ENCODE peak calls at places on chromosome 7, in ten cellular contexts. W, N, U, L, P, V, O, I, R and E are unnamed samples.

GRCh38 chr7:11133436-11133959 is 159.8 kb downstream of the PHF14 start:
- DNase-seq in U (no peak), N (no peak), W (no peak), P (no peak), I (no peak), V (no peak), L (no peak), R (no peak), O (no peak), E (peak; percentile 1)

GRCh38 chr7:15891151-15891842 is 204.8 kb upstream of the MEOX2 start:
- DNase-seq in W (no peak), U (no peak), O (no peak), V (no peak), P (no peak), L (no peak), R (no peak), I (no peak), N (no peak), E (no peak)

GRCh38 chr7:56811081-56811480 is 321.2 kb downstream of the ZNF479 start:
- DNase-seq in P (no peak), U (no peak), V (no peak), L (no peak), N (no peak), W (no peak), R (no peak), I (no peak), O (no peak), E (no peak)

GRCh38 chr7:112484671-112485097 is 3.9 kb downstream of the LSMEM1 start:
- DNase-seq in L (no peak), W (no peak), R (no peak), U (no peak), V (no peak), P (peak; percentile 71), O (no peak), I (no peak), N (peak; percentile 75), E (no peak)

GRCh38 chr7:11831383-11831726 is 643 bp downstream of the THSD7A start:
- DNase-seq in O (no peak), P (no peak), U (no peak), V (no peak), W (no peak), N (no peak), R (no peak), L (no peak), I (no peak), E (no peak)

GRCh38 chr7:142870575-142871259 is 14.8 kb downstream of the TRPV6 start:
- DNase-seq in O (no peak), P (no peak), W (no peak), V (no peak), L (no peak), I (no peak), N (no peak), R (no peak), U (no peak), E (no peak)

GRCh38 chr7:153432056-153432455 is 620.1 kb upstream of the DPP6 start:
- DNase-seq in L (no peak), I (no peak), V (no peak), W (no peak), U (no peak), O (no peak), N (no peak), R (no peak), P (no peak), E (no peak)

GRCh38 chr7:159027803-159028455 is 116.7 kb downstream of the VIPR2 start:
- DNase-seq in V (no peak), O (no peak), I (no peak), L (no peak), W (no peak), P (peak; percentile 63), N (peak; percentile 60), R (no peak), U (peak; percentile 47), E (peak; percentile 46)

GRCh38 chr7:81608748-81609382 is 161.0 kb downstream of the HGF start:
- DNase-seq in W (no peak), L (no peak), O (no peak), P (no peak), N (no peak), I (no peak), V (no peak), U (no peak), R (no peak), E (no peak)

GRCh38 chr7:134351424-134351823 is 34.7 kb upstream of the SLC35B4 start:
- DNase-seq in U (no peak), W (no peak), O (no peak), V (no peak), L (no peak), R (no peak), N (no peak), I (no peak), P (no peak), E (no peak)

GRCh38 chr7:139696547-139696946 is 81.3 kb downstream of the HIPK2 start:
- DNase-seq in L (no peak), N (no peak), W (no peak), U (no peak), I (peak; percentile 26), P (no peak), R (no peak), O (no peak), V (no peak), E (no peak)

GRCh38 chr7:137592232-137592896 is 248.8 kb upstream of the PTN start:
- DNase-seq in U (peak; percentile 14), N (peak; percentile 80), W (peak; percentile 45), O (no peak), I (no peak), L (no peak), V (peak; percentile 55), R (no peak), P (no peak), E (peak; percentile 3)

GRCh38 chr7:25995893-25996529 is 156.0 kb upstream of the NFE2L3 start:
- DNase-seq in N (no peak), O (no peak), R (no peak), P (no peak), U (peak; percentile 61), I (no peak), L (no peak), V (no peak), W (no peak), E (peak; percentile 50)

GRCh38 chr7:128710391-128710930 is 28.7 kb upstream of the CALU start:
- DNase-seq in I (no peak), W (no peak), U (no peak), V (no peak), N (no peak), P (no peak), L (no peak), R (no peak), O (no peak), E (no peak)

GRCh38 chr7:40019558-40019957 is 69.5 kb downstream of the CDK13 start:
- DNase-seq in R (no peak), P (no peak), U (no peak), O (no peak), W (no peak), L (no peak), V (no peak), I (no peak), N (no peak), E (no peak)

GRCh38 chr7:40027545-40027944 is 77.5 kb downstream of the CDK13 start:
- DNase-seq in V (no peak), W (no peak), U (no peak), R (no peak), O (no peak), L (no peak), I (no peak), P (no peak), N (no peak), E (no peak)

GRCh38 chr7:40024841-40025240 is 74.8 kb downstream of the CDK13 start:
- DNase-seq in O (no peak), I (no peak), N (no peak), W (no peak), P (no peak), U (no peak), L (no peak), V (no peak), R (no peak), E (no peak)

DNA sequence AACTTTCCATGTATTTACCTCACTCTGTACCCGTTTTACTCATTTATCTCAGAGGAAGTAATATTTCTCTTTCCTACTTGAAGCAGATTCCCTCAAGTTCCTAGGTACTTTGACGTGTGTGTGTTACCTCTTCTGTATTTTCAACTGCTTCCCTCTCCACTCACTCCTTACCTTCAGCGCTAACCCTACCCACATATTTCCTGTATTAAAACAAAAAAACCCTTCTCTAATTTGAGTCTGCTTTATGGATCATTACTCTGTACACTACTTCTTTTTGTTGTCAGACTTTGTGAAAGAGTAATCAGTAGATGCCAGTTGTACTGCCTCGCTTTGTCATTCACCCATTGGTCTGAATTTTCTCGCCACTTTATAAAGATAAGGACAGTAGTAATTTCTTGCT is 74.0 kb downstream of the CDK13 start:
- DNase-seq in R (no peak), V (no peak), O (no peak), W (no peak), I (no peak), N (no peak), P (no peak), L (no peak), U (no peak), E (no peak)
- H3K27ac ChIP-seq in R (no peak overlapping the region), V (no peak overlapping the region), O (no peak overlapping the region), W (no peak overlapping the region), I (no peak overlapping the region), N (no peak overlapping the region), P (no peak overlapping the region), L (no peak overlapping the region), U (no peak overlapping the region), E (no peak overlapping the region)

GRCh38 chr7:23482686-23483085 is 12.4 kb upstream of the IGF2BP3 start:
- DNase-seq in U (no peak), P (no peak), W (no peak), L (no peak), N (no peak), I (no peak), V (no peak), R (no peak), O (no peak), E (no peak)
- H3K4me3 ChIP-seq in U (no peak overlapping the region), P (no peak overlapping the region), W (no peak overlapping the region), L (no peak overlapping the region), N (no peak overlapping the region), I (no peak overlapping the region), V (no peak overlapping the region), R (no peak overlapping the region), O (no peak overlapping the region), E (no peak overlapping the region)

GRCh38 chr7:883029-884021 is 7.0 kb downstream of the GET4 start:
- DNase-seq in O (peak; percentile 51), V (no peak), R (no peak), W (no peak), N (peak; percentile 65), I (no peak), L (no peak), U (no peak), P (no peak), E (no peak)
- H3K36me3 ChIP-seq in O (peaks cover 38% of the 10 kb centered on the region), V (no peaks in the 10 kb centered on the region), R (peaks cover 22% of the 10 kb centered on the region), W (peaks cover 28% of the 10 kb centered on the region), N (peaks cover 24% of the 10 kb centered on the region), I (peaks cover 18% of the 10 kb centered on the region), L (peaks cover 28% of the 10 kb centered on the region), U (no peaks in the 10 kb centered on the region), P (peaks cover 20% of the 10 kb centered on the region), E (peaks cover 4% of the 10 kb centered on the region)

DNA sequence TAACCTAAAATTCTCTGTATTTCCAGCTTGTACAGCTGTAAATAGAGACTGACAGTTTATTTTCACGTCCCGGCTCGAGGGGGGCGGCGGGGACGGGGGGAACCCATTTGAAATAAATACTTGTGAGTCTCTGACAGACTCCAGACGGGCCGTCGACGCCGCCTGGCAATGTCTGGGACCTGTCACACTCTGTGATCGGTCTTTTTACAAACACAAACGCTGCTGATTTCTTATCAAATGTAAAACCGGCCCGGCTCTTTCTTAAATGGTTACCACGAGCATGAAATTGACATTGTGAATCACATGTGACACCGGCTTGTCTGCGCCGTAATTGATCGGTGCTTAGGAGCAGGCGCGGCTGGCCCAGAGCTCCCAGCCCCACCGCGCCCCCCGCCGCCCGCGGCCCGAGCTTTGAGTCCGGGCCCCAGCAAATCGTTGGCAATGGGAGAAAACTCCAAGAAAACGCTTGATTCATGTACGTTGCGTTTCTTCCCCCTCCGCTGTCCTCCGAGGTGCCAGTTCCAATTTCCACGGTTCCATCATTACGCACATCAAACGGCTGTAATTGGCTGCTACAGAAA is 57.1 kb downstream of the UNCX start:
- DNase-seq in W (no peak), V (no peak), R (no peak), O (no peak), L (no peak), N (no peak), P (no peak), I (no peak), U (no peak), E (no peak)
- H3K27ac ChIP-seq in W (no peak overlapping the region), V (no peak overlapping the region), R (no peak overlapping the region), O (no peak overlapping the region), L (no peak overlapping the region), N (peak overlapping the region; percentile 4), P (no peak overlapping the region), I (no peak overlapping the region), U (no peak overlapping the region), E (no peak overlapping the region)